ENCODE peak calls at places on chromosomes 3 and 15, in five cellular contexts. X is hepatocyte, I is ELR, V is pancreas, P is A172. C is an unnamed sample.

GRCh38 chr15:99105516-99106341 is 849 bp downstream of the SYNM start:
- DNase-seq in X (peak; percentile 73), I (peak; percentile 57), V (peak; percentile 34), P (no peak), C (no peak)

GRCh38 chr3:32181801-32182200 is 56.7 kb upstream of the CMTM8 start:
- DNase-seq in X (no peak), I (no peak), V (no peak), P (no peak), C (no peak)

GRCh38 chr3:69442771-69443197 is 56.9 kb upstream of the FRMD4B start:
- DNase-seq in X (no peak), I (no peak), V (no peak), P (no peak), C (no peak)

GRCh38 chr3:86563358-86563970 is 427.5 kb downstream of the VGLL3 start:
- DNase-seq in X (peak; percentile 84), I (peak; percentile 66), V (no peak), P (peak; percentile 38), C (peak; percentile 74)

GRCh38 chr3:129005526-129006303 is 4.6 kb downstream of the EFCC1 start:
- DNase-seq in X (no peak), I (peak; percentile 30), V (no peak), P (no peak), C (no peak)

GRCh38 chr15:57384816-57385215 is 8.5 kb downstream of the CGNL1 start:
- DNase-seq in X (no peak), I (no peak), V (no peak), P (peak; percentile 8), C (no peak)

GRCh38 chr3:122898298-122898697 is 103.4 kb downstream of the SLC49A4 start:
- DNase-seq in X (no peak), I (no peak), V (no peak), P (no peak), C (no peak)

GRCh38 chr15:26838742-26839460 is 28.0 kb upstream of the GABRA5 start:
- DNase-seq in X (peak; percentile 14), I (no peak), V (no peak), P (no peak), C (peak; percentile 6)

GRCh38 chr3:29694783-29695182 is 413.9 kb downstream of the RBMS3 start:
- DNase-seq in X (peak; percentile 76), I (peak; percentile 95), V (no peak), P (peak; percentile 96), C (peak; percentile 47)

GRCh38 chr15:98792117-98792516 is 143.8 kb downstream of the IGF1R start:
- DNase-seq in X (no peak), I (no peak), V (no peak), P (no peak), C (no peak)

GRCh38 chr3:55486101-55486856 is 827 bp downstream of the WNT5A start:
- DNase-seq in X (peak; percentile 72), I (peak; percentile 78), V (peak; percentile 72), P (peak; percentile 26), C (no peak)

GRCh38 chr3:108677811-108678210 is 79.4 kb downstream of the RETNLB start:
- DNase-seq in X (no peak), I (no peak), V (no peak), P (no peak), C (no peak)

GRCh38 chr3:17431004-17431403 is 311.4 kb downstream of the TBC1D5 start:
- DNase-seq in X (peak; percentile 30), I (peak; percentile 57), V (no peak), P (peak; percentile 41), C (peak; percentile 66)

GRCh38 chr3:180700941-180701340 is 21.7 kb upstream of the CCDC39 start:
- DNase-seq in X (no peak), I (peak; percentile 18), V (no peak), P (peak; percentile 14), C (peak; percentile 2)

GRCh38 chr15:41340189-41340695 is 7.6 kb downstream of the NUSAP1 start:
- DNase-seq in X (no peak), I (no peak), V (no peak), P (no peak), C (no peak)

GRCh38 chr15:47184405-47185221 is 532.7 kb upstream of the SEMA6D start:
- DNase-seq in X (peak; percentile 54), I (no peak), V (no peak), P (no peak), C (no peak)

GRCh38 chr3:16675805-16676204 is 70.6 kb upstream of the DAZL start:
- DNase-seq in X (no peak), I (no peak), V (no peak), P (no peak), C (no peak)

GRCh38 chr3:106049876-106050275 is 181.1 kb upstream of the CBLB start:
- DNase-seq in X (no peak), I (no peak), V (no peak), P (no peak), C (no peak)

GRCh38 chr15:85778107-85778776 is 16.5 kb downstream of the KLHL25 start:
- DNase-seq in X (no peak), I (no peak), V (no peak), P (no peak), C (no peak)

GRCh38 chr15:25173241-25174028 is 218.6 kb downstream of the SNRPN start:
- DNase-seq in X (no peak), I (no peak), V (peak; percentile 8), P (no peak), C (no peak)